ENCODE peak calls at places on chromosomes 6 and 20, in six cellular contexts. V is spleen, Y is ovary, Z is adrenal gland, T is H1, S is tibial nerve. O is an unnamed sample.

GRCh38 chr6:151408858-151409257 is 17.5 kb upstream of the ZBTB2 start:
- DNase-seq in V (no peak), Y (no peak), Z (no peak), T (no peak), S (no peak), O (no peak)

GRCh38 chr6:81562169-81562568 is 190.3 kb downstream of the TENT5A start:
- DNase-seq in V (no peak), Y (no peak), Z (peak; percentile 16), T (no peak), S (no peak), O (no peak)

GRCh38 chr20:35318502-35319157 is 26.4 kb upstream of the FAM83C start:
- DNase-seq in V (no peak), Y (no peak), Z (peak; percentile 49), T (no peak), S (no peak), O (peak; percentile 73)

GRCh38 chr6:137892271-137892708 is 25.2 kb downstream of the TNFAIP3 start:
- DNase-seq in V (no peak), Y (no peak), Z (no peak), T (no peak), S (no peak), O (no peak)

GRCh38 chr6:44226368-44227137 is 3.2 kb downstream of the SLC29A1 start:
- DNase-seq in V (no peak), Y (no peak), Z (no peak), T (no peak), S (no peak), O (no peak)

GRCh38 chr6:157030756-157031155 is 253.6 kb downstream of the ARID1B start:
- DNase-seq in V (no peak), Y (no peak), Z (peak; percentile 82), T (no peak), S (no peak), O (no peak)

GRCh38 chr20:63873477-63873971 is 8.5 kb downstream of the TPD52L2 start:
- DNase-seq in V (peak; percentile 89), Y (no peak), Z (peak; percentile 72), T (no peak), S (peak; percentile 57), O (peak; percentile 69)

GRCh38 chr6:138454976-138455706 is 44.2 kb downstream of the NHSL1 start:
- DNase-seq in V (no peak), Y (no peak), Z (no peak), T (no peak), S (no peak), O (peak; percentile 59)

GRCh38 chr6:39426057-39426592 is 103.6 kb upstream of the KCNK16 start:
- DNase-seq in V (no peak), Y (no peak), Z (no peak), T (no peak), S (no peak), O (no peak)

GRCh38 chr20:44728835-44729342 is 13.7 kb downstream of the CCN5 start:
- DNase-seq in V (no peak), Y (no peak), Z (peak; percentile 93), T (peak; percentile 63), S (peak; percentile 46), O (peak; percentile 76)

GRCh38 chr20:46132705-46133120 is 14.6 kb downstream of the CD40 start:
- DNase-seq in V (peak; percentile 91), Y (peak; percentile 69), Z (peak; percentile 63), T (peak; percentile 93), S (peak; percentile 50), O (peak; percentile 74)

GRCh38 chr6:132131777-132132176 is 180.6 kb upstream of the CCN2 start:
- DNase-seq in V (no peak), Y (peak; percentile 11), Z (peak; percentile 24), T (no peak), S (no peak), O (no peak)

GRCh38 chr6:16849280-16850210 is 88.3 kb upstream of the ATXN1 start:
- DNase-seq in V (no peak), Y (no peak), Z (peak; percentile 36), T (peak; percentile 47), S (no peak), O (no peak)

GRCh38 chr20:2508631-2509467 is at the start of gene ZNF343:
- DNase-seq in V (peak; percentile 93), Y (peak; percentile 73), Z (peak; percentile 76), T (peak; percentile 77), S (peak; percentile 74), O (peak; percentile 81)

GRCh38 chr6:38149526-38149925 is 330.0 kb downstream of the ZFAND3 start:
- DNase-seq in V (no peak), Y (no peak), Z (no peak), T (peak; percentile 10), S (no peak), O (peak; percentile 65)

GRCh38 chr20:53550590-53551187 is 43.0 kb downstream of the ZNF217 start:
- DNase-seq in V (no peak), Y (no peak), Z (no peak), T (no peak), S (no peak), O (no peak)

GRCh38 chr6:121236984-121237383 is 97.3 kb downstream of the TBC1D32 start:
- DNase-seq in V (no peak), Y (no peak), Z (no peak), T (no peak), S (no peak), O (no peak)

GRCh38 chr6:40391851-40392595 is 195.1 kb downstream of the LRFN2 start:
- DNase-seq in V (no peak), Y (no peak), Z (no peak), T (peak; percentile 36), S (no peak), O (no peak)

GRCh38 chr6:150765457-150765764 is 100.1 kb upstream of the MTHFD1L start:
- DNase-seq in V (no peak), Y (no peak), Z (no peak), T (no peak), S (no peak), O (no peak)

GRCh38 chr20:15890358-15890982 is 682.8 kb downstream of the KIF16B start:
- DNase-seq in V (no peak), Y (no peak), Z (no peak), T (no peak), S (no peak), O (no peak)

GRCh38 chr6:64217721-64218603 is 582.4 kb downstream of the PHF3 start:
- DNase-seq in V (no peak), Y (no peak), Z (no peak), T (no peak), S (no peak), O (no peak)

GRCh38 chr6:319177-320131 is 27.2 kb downstream of the DUSP22 start:
- DNase-seq in V (no peak), Y (no peak), Z (no peak), T (no peak), S (no peak), O (no peak)
- H3K4me1 ChIP-seq in V (peaks cover 6% of the 10 kb centered on the region), Y (no peaks in the 10 kb centered on the region), Z (no peaks in the 10 kb centered on the region), T (peaks cover 3% of the 10 kb centered on the region), S (peaks cover 4% of the 10 kb centered on the region), O (no peaks in the 10 kb centered on the region)

DNA sequence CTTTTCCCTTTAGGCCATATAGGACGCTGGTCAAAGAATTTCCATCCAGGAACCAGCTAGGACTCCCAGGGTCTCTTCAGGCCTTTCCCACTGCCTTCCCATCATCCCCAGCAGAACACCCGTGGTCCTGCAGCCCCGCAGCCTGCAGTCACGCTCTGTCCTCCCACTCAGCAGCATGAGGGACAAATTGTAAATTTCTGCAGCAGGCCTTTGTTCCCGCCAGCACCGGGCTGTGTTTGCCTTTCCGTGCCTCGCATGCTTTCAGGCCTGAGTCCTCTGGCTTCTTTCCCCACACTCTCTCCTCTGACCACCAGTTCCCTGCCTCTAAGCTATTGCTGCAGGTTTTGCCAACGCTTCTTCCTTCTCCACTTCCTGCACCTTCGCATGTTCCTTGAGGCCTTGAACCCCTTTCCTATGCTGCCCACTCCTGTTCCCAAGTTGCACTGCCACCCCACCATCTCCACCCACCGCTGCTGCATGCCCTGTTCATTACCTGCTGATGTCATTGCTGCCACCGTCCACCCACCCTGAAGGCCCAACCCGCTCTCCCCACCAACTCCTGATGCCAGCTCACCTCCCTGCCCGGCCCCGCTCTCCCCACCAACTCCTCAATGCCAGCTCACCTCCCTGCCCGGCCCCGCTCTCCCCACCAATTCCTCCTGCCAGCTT is 49.8 kb downstream of the RNASET2 start:
- DNase-seq in V (peak; percentile 71), Y (no peak), Z (no peak), T (no peak), S (no peak), O (no peak)
- TF ChIP-seq POLR2A in V (no peak), Y (no peak), Z (no peak), T (no peak), S (no peak), O (no peak)

GRCh38 chr6:125041740-125042459 is 79.7 kb downstream of the RNF217 start:
- DNase-seq in V (no peak), Y (no peak), Z (no peak), T (no peak), S (no peak), O (no peak)
- H3K4me1 ChIP-seq in V (no peaks in the 10 kb centered on the region), Y (no peaks in the 10 kb centered on the region), Z (no peaks in the 10 kb centered on the region), T (peaks cover 2% of the 10 kb centered on the region), S (no peaks in the 10 kb centered on the region), O (no peaks in the 10 kb centered on the region)

GRCh38 chr6:136510299-136510698 is 39.9 kb downstream of the MAP7 start:
- DNase-seq in V (no peak), Y (no peak), Z (no peak), T (peak; percentile 28), S (no peak), O (no peak)

GRCh38 chr6:136510782-136511181 is 39.4 kb downstream of the MAP7 start:
- DNase-seq in V (no peak), Y (no peak), Z (no peak), T (peak; percentile 1), S (no peak), O (no peak)

GRCh38 chr6:136508701-136509387 is 41.4 kb downstream of the MAP7 start:
- DNase-seq in V (no peak), Y (no peak), Z (no peak), T (no peak), S (no peak), O (no peak)

GRCh38 chr6:136511397-136511796 is 38.8 kb downstream of the MAP7 start:
- DNase-seq in V (no peak), Y (no peak), Z (no peak), T (peak; percentile 8), S (no peak), O (no peak)

GRCh38 chr6:136511921-136512320 is 38.3 kb downstream of the MAP7 start:
- DNase-seq in V (no peak), Y (no peak), Z (peak; percentile 62), T (no peak), S (peak; percentile 11), O (peak; percentile 88)
- TF ChIP-seq POLR2A in V (no peak), Y (no peak), Z (no peak), T (no peak), S (no peak), O (no peak)

GRCh38 chr20:57587278-57587988 is 26.5 kb downstream of the PCK1 start:
- DNase-seq in V (peak; percentile 66), Y (no peak), Z (no peak), T (no peak), S (no peak), O (no peak)

GRCh38 chr20:57586943-57587277 is 26.0 kb downstream of the PCK1 start:
- DNase-seq in V (peak; percentile 21), Y (no peak), Z (no peak), T (no peak), S (no peak), O (no peak)

GRCh38 chr20:57584768-57585461 is 24.0 kb downstream of the PCK1 start:
- DNase-seq in V (peak; percentile 47), Y (no peak), Z (no peak), T (no peak), S (no peak), O (no peak)

GRCh38 chr20:57586370-57586793 is 25.5 kb downstream of the PCK1 start:
- DNase-seq in V (peak; percentile 58), Y (no peak), Z (no peak), T (no peak), S (no peak), O (no peak)

GRCh38 chr20:57585466-57586213 is 24.7 kb downstream of the PCK1 start:
- DNase-seq in V (peak; percentile 44), Y (no peak), Z (no peak), T (no peak), S (no peak), O (no peak)
- H3K4me1 ChIP-seq in V (peaks cover 9% of the 10 kb centered on the region), Y (peaks cover 6% of the 10 kb centered on the region), Z (no peaks in the 10 kb centered on the region), T (no peaks in the 10 kb centered on the region), S (no peaks in the 10 kb centered on the region), O (peaks cover 7% of the 10 kb centered on the region)